ENCODE peak calls at places on chromosome 9, in five cellular contexts. A is K562, H is endothelial cell of umbilical vein, X is HCT116, J is GM23338. K is an unnamed sample.

GRCh38 chr9:80874276-80874675 is 815.1 kb downstream of the TLE1 start:
- DNase-seq in A (no peak), H (no peak), X (no peak), J (no peak), K (no peak)

GRCh38 chr9:38229123-38229829 is 160.2 kb upstream of the SHB start:
- DNase-seq in J (peak; percentile 42), X (no peak), A (no peak), H (no peak), K (no peak)

GRCh38 chr9:33233659-33234335 is 6.2 kb upstream of the SPINK4 start:
- DNase-seq in J (no peak), A (no peak), X (peak; percentile 95), H (peak; percentile 56), K (no peak)

GRCh38 chr9:120366646-120367019 is 213.3 kb downstream of the CDK5RAP2 start:
- DNase-seq in X (peak; percentile 26), J (peak; percentile 89), A (no peak), H (peak; percentile 83), K (no peak)

GRCh38 chr9:131773911-131774379 is 34.1 kb upstream of the RAPGEF1 start:
- DNase-seq in J (peak; percentile 69), H (peak; percentile 42), X (no peak), A (peak; percentile 68), K (no peak)

GRCh38 chr9:28883209-28883608 is 1309.9 kb upstream of the C9orf72 start:
- DNase-seq in H (no peak), X (no peak), A (no peak), J (no peak), K (no peak)

GRCh38 chr9:69877852-69878507 is 57.4 kb downstream of the CFAP95 start:
- DNase-seq in J (peak; percentile 77), H (peak; percentile 53), A (no peak), X (peak; percentile 22), K (no peak)

GRCh38 chr9:101566904-101567724 is 27.7 kb downstream of the PPP3R2 start:
- DNase-seq in X (peak; percentile 22), J (peak; percentile 65), H (peak; percentile 24), A (peak; percentile 38), K (no peak)

GRCh38 chr9:2344436-2344835 is 277.2 kb upstream of the VLDLR start:
- DNase-seq in J (no peak), A (no peak), X (no peak), H (no peak), K (no peak)

GRCh38 chr9:13279284-13280162 is at the start of gene MPDZ:
- DNase-seq in J (peak; percentile 76), H (peak; percentile 81), A (peak; percentile 70), X (no peak), K (no peak)

GRCh38 chr9:109428854-109429253 is 69.3 kb downstream of the PTPN3 start:
- DNase-seq in H (no peak), A (no peak), X (no peak), J (no peak), K (no peak)

GRCh38 chr9:92808726-92809451 is 44.3 kb upstream of the BICD2 start:
- DNase-seq in J (peak; percentile 91), X (peak; percentile 68), H (peak; percentile 54), A (peak; percentile 52), K (no peak)

GRCh38 chr9:76817489-76817888 is 53.3 kb downstream of the PCA3 start:
- DNase-seq in A (no peak), J (no peak), H (peak; percentile 17), X (no peak), K (no peak)

GRCh38 chr9:89046832-89047231 is 55.6 kb downstream of the S1PR3 start:
- DNase-seq in X (no peak), H (no peak), A (no peak), J (no peak), K (no peak)
- H3K4me3 ChIP-seq in X (no peak overlapping the region), H (no peak overlapping the region), A (no peak overlapping the region), J (no peak overlapping the region), K (no peak overlapping the region)

GRCh38 chr9:34457266-34458012 is 931 bp downstream of the FAM219A start:
- DNase-seq in H (peak; percentile 81), J (peak; percentile 80), X (no peak), A (peak; percentile 24), K (no peak)
- TF ChIP-seq POLR2AphosphoS5 in H (peak; percentile 46), J (no peak), X (no peak), A (no peak), K (no peak)

GRCh38 chr9:94697972-94698581 is 28.4 kb upstream of the AOPEP start:
- DNase-seq in H (no peak), X (no peak), A (no peak), J (peak; percentile 34), K (no peak)
- TF ChIP-seq EZH2 in H (no peak), X (no peak), A (no peak), J (no peak), K (no peak)

GRCh38 chr9:27112235-27112634 is 3.2 kb downstream of the TEK start:
- DNase-seq in X (no peak), J (no peak), A (no peak), H (no peak), K (no peak)

GRCh38 chr9:27109621-27110020 is 596 bp downstream of the TEK start:
- DNase-seq in J (no peak), A (no peak), X (no peak), H (no peak), K (no peak)

GRCh38 chr9:27107241-27107640 is 1.8 kb upstream of the TEK start:
- DNase-seq in X (no peak), A (no peak), J (no peak), H (no peak), K (no peak)

GRCh38 chr9:27108981-27109541 is at the start of gene TEK:
- DNase-seq in A (no peak), J (peak; percentile 71), H (peak; percentile 85), X (no peak), K (no peak)

GRCh38 chr9:27110181-27110580 is 1.2 kb downstream of the TEK start:
- DNase-seq in X (no peak), J (no peak), A (no peak), H (peak; percentile 65), K (no peak)
- H3K4me3 ChIP-seq in X (no peak overlapping the region), J (peak overlapping the region; percentile 46), A (no peak overlapping the region), H (peak overlapping the region; percentile 99), K (no peak overlapping the region)